ENCODE peak calls at places on chromosomes 13 and 19, in eight cellular contexts. U is tibial nerve; B is PC-3; S is CD4-positive, CD25-positive, alpha-beta regulatory T cell; Y is neuronal stem cell; V is psoas muscle; W is naive thymus-derived CD4-positive, alpha-beta T cell; Q is adrenal gland. P is an unnamed sample.

GRCh38 chr19:43300876-43301765 is 31.8 kb upstream of the PSG9 start:
- DNase-seq in Q (no peak), U (no peak), B (peak; percentile 53), Y (no peak), S (no peak), W (no peak), V (no peak), P (no peak)

GRCh38 chr13:23428183-23428528 is 5.3 kb downstream of the SACS start:
- DNase-seq in V (no peak), S (no peak), Q (no peak), U (no peak), W (no peak), Y (no peak), B (no peak), P (no peak)

GRCh38 chr13:44765076-44765475 is 188.9 kb upstream of the TSC22D1 start:
- DNase-seq in Q (no peak), W (no peak), V (no peak), B (no peak), Y (peak; percentile 38), S (no peak), U (no peak), P (no peak)

GRCh38 chr19:47560999-47561398 is 11.9 kb downstream of the ZNF541 start:
- DNase-seq in U (no peak), W (no peak), B (no peak), V (no peak), S (no peak), Q (no peak), Y (no peak), P (no peak)

GRCh38 chr19:15466851-15467733 is 2.7 kb upstream of the RASAL3 start:
- DNase-seq in Y (no peak), W (peak; percentile 32), Q (no peak), V (no peak), S (peak; percentile 89), B (peak; percentile 89), U (no peak), P (peak; percentile 78)

GRCh38 chr19:45767881-45768643 is 990 bp downstream of the SIX5 start:
- DNase-seq in V (peak; percentile 79), Q (peak; percentile 81), Y (peak; percentile 69), W (no peak), B (peak; percentile 37), U (no peak), S (peak; percentile 26), P (no peak)

GRCh38 chr13:51826606-51827005 is 18.4 kb downstream of the TMEM272 start:
- DNase-seq in S (peak; percentile 49), B (no peak), Y (no peak), W (no peak), V (no peak), Q (no peak), U (no peak), P (no peak)

GRCh38 chr13:94195715-94196114 is 283.8 kb downstream of the DCT start:
- DNase-seq in Q (no peak), Y (no peak), W (no peak), B (peak; percentile 51), V (no peak), U (no peak), S (no peak), P (no peak)

GRCh38 chr19:46607441-46607841 is 6.3 kb downstream of the CALM3 start:
- DNase-seq in Q (no peak), W (no peak), Y (no peak), B (no peak), S (no peak), U (peak; percentile 13), V (no peak), P (no peak)

GRCh38 chr19:33580026-33580644 is 41.6 kb upstream of the CHST8 start:
- DNase-seq in V (no peak), U (no peak), W (no peak), B (peak; percentile 52), S (no peak), Y (no peak), Q (no peak), P (no peak)

GRCh38 chr19:1119475-1120217 is 15.9 kb downstream of the GPX4 start:
- DNase-seq in Q (no peak), B (no peak), W (no peak), V (no peak), Y (no peak), U (no peak), S (no peak), P (no peak)

GRCh38 chr19:31572671-31573298 is 223.5 kb upstream of the TSHZ3 start:
- DNase-seq in Y (no peak), B (no peak), V (no peak), U (no peak), S (no peak), W (no peak), Q (no peak), P (no peak)

GRCh38 chr19:1451916-1452801 is 2.2 kb downstream of the APC2 start:
- DNase-seq in Y (no peak), V (no peak), Q (no peak), B (no peak), W (no peak), U (no peak), S (no peak), P (no peak)

GRCh38 chr19:31616031-31616430 is 266.8 kb upstream of the TSHZ3 start:
- DNase-seq in Q (no peak), W (no peak), S (no peak), B (no peak), U (no peak), Y (no peak), V (no peak), P (no peak)

GRCh38 chr13:45198041-45198440 is 2.8 kb downstream of the KCTD4 start:
- DNase-seq in W (no peak), Y (no peak), Q (no peak), V (no peak), U (no peak), S (no peak), B (no peak), P (no peak)

GRCh38 chr13:33015791-33016323 is 366 bp upstream of the KL start:
- DNase-seq in W (no peak), Q (peak; percentile 53), B (no peak), S (no peak), U (no peak), V (no peak), Y (no peak), P (no peak)

GRCh38 chr19:8017808-8018207 is 12.4 kb upstream of the ELAVL1 start:
- DNase-seq in Y (no peak), B (no peak), V (no peak), S (peak; percentile 77), U (no peak), W (peak; percentile 55), Q (no peak), P (no peak)

GRCh38 chr13:79246575-79246949 is 159.5 kb downstream of the RBM26 start:
- DNase-seq in B (peak; percentile 18), U (no peak), Q (no peak), Y (no peak), V (no peak), W (no peak), S (peak; percentile 4), P (no peak)

GRCh38 chr13:21852043-21852442 is 181.2 kb downstream of the FGF9 start:
- DNase-seq in U (no peak), S (no peak), Y (no peak), B (no peak), Q (no peak), W (no peak), V (no peak), P (no peak)

GRCh38 chr13:20869540-20869939 is 33.0 kb downstream of the XPO4 start:
- DNase-seq in S (no peak), W (no peak), U (no peak), B (peak; percentile 16), Q (no peak), Y (no peak), V (no peak), P (no peak)

GRCh38 chr19:16400911-16401675 is 70.7 kb downstream of the EPS15L1 start:
- DNase-seq in U (no peak), V (peak; percentile 67), W (no peak), B (no peak), Y (no peak), Q (no peak), S (no peak), P (no peak)

DNA sequence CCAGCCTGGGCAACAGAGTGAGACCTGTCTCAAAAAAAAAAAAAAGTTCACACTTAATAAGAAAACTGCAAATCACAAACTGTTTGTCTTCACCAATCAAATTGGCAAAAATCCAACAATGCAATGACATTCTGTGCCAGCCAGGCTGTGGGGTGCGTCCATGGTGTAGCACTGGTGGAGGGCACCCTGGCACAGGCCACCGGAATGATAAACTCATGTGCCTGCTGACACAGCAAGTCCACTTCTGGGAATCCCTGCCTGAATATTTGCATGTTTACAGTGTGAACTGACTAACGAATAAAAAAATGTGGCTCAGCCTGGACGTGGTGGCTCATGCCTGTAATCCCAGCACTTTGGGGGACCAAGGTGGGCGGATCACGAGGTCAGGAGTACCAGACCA is 1.6 kb upstream of the LRRC25 start:
- DNase-seq in Q (no peak), Y (no peak), V (no peak), B (peak; percentile 50), S (no peak), U (no peak), W (no peak), P (no peak)
- H3K27ac ChIP-seq in Q (peak overlapping the region; percentile 57), Y (no peak overlapping the region), V (no peak overlapping the region), B (no peak overlapping the region), S (no peak overlapping the region), U (no peak overlapping the region), W (no peak overlapping the region), P (no peak overlapping the region)

GRCh38 chr13:98960331-98961203 is 17.3 kb downstream of the DOCK9 start:
- DNase-seq in S (no peak), Y (no peak), B (no peak), V (no peak), U (no peak), Q (no peak), W (no peak), P (no peak)
- H3K27ac ChIP-seq in S (no peak overlapping the region), Y (no peak overlapping the region), B (no peak overlapping the region), V (peak overlapping the region; percentile 57), U (no peak overlapping the region), Q (no peak overlapping the region), W (no peak overlapping the region), P (no peak overlapping the region)

GRCh38 chr19:3046621-3047306 is 15.5 kb downstream of the TLE5 start:
- DNase-seq in S (no peak), U (no peak), B (no peak), W (no peak), V (no peak), Q (no peak), Y (peak; percentile 74), P (peak; percentile 57)
- H3K27ac ChIP-seq in S (peak overlapping the region; percentile 51), U (peak overlapping the region; percentile 82), B (no peak overlapping the region), W (peak overlapping the region; percentile 66), V (peak overlapping the region; percentile 50), Q (peak overlapping the region; percentile 88), Y (peak overlapping the region; percentile 52), P (peak overlapping the region; percentile 39)

GRCh38 chr19:5952193-5953033 is 25.5 kb downstream of the RANBP3 start:
- DNase-seq in W (no peak), B (no peak), S (no peak), V (no peak), Q (no peak), Y (no peak), U (no peak), P (no peak)

GRCh38 chr19:5949792-5950305 is 28.1 kb downstream of the RANBP3 start:
- DNase-seq in U (no peak), V (no peak), Q (no peak), S (peak; percentile 77), Y (no peak), W (peak; percentile 58), B (no peak), P (no peak)

GRCh38 chr19:5953034-5953589 is 24.8 kb downstream of the RANBP3 start:
- DNase-seq in V (no peak), B (no peak), U (no peak), Q (no peak), S (peak; percentile 30), Y (no peak), W (no peak), P (no peak)

GRCh38 chr19:5950744-5951143 is 27.2 kb downstream of the RANBP3 start:
- DNase-seq in U (no peak), Y (no peak), B (no peak), Q (no peak), W (peak; percentile 18), V (no peak), S (no peak), P (no peak)

GRCh38 chr19:5951338-5951861 is 26.5 kb downstream of the RANBP3 start:
- DNase-seq in B (no peak), Y (no peak), S (no peak), Q (no peak), V (no peak), U (no peak), W (no peak), P (no peak)
- H3K27ac ChIP-seq in B (no peak overlapping the region), Y (no peak overlapping the region), S (peak overlapping the region; percentile 72), Q (peak overlapping the region; percentile 87), V (no peak overlapping the region), U (peak overlapping the region; percentile 38), W (peak overlapping the region; percentile 71), P (no peak overlapping the region)